ENCODE peak calls at places on chromosomes 4 and X, in eight cellular contexts. Q, W, P, K, Y, O, N and I are unnamed samples.

GRCh38 chr4:21992330-21992729 is 43.8 kb upstream of the KCNIP4 start:
- DNase-seq in Q (peak), W (no peak), P (no peak), K (no peak), Y (no peak), O (no peak), N (no peak), I (no peak)

GRCh38 chr4:188336891-188337290 is 197.7 kb downstream of the TRIML1 start:
- DNase-seq in Q (no peak), W (no peak), P (no peak), K (no peak), Y (no peak), O (no peak), N (no peak), I (no peak)

GRCh38 chr4:37928896-37929537 is 31.2 kb upstream of the PTTG2 start:
- DNase-seq in Q (peak), W (no peak), P (peak), K (no peak), Y (no peak), O (no peak), N (no peak), I (no peak)

GRCh38 chr4:118288097-118288496 is 64.7 kb downstream of the PRSS12 start:
- DNase-seq in Q (no peak), W (no peak), P (no peak), K (no peak), Y (no peak), O (no peak), N (no peak), I (peak)

GRCh38 chr4:176814770-176815169 is 22.0 kb upstream of the VEGFC start:
- DNase-seq in Q (peak), W (no peak), P (no peak), K (no peak), Y (no peak), O (no peak), N (no peak), I (no peak)

GRCh38 chr4:7926822-7927221 is 12.8 kb downstream of the AFAP1 start:
- DNase-seq in Q (no peak), W (no peak), P (no peak), K (peak), Y (no peak), O (no peak), N (no peak), I (no peak)

GRCh38 chrX:154378059-154378798 is 866 bp upstream of the EMD start:
- DNase-seq in Q (no peak), W (no peak), P (no peak), K (peak), Y (no peak), O (peak), N (no peak), I (no peak)

GRCh38 chrX:77415161-77415560 is 32.0 kb upstream of the FGF16 start:
- DNase-seq in Q (no peak), W (no peak), P (no peak), K (no peak), Y (no peak), O (no peak), N (no peak), I (no peak)

GRCh38 chr4:186132577-186133277 is 28.2 kb downstream of the FAM149A start:
- DNase-seq in Q (no peak), W (peak), P (peak), K (no peak), Y (peak), O (no peak), N (no peak), I (peak)